ENCODE peak calls at places on chromosome 13, in five cellular contexts. S is heart right ventricle, G is activated B cell treated with CpG ODN at 0.5 μM for 24 hours, H is astrocyte of the spinal cord, P is IMR-90. U is an unnamed sample.

GRCh38 chr13:28544026-28544425 is 49.1 kb upstream of the FLT1 start:
- DNase-seq in S (no peak), G (no peak), H (no peak), P (no peak), U (no peak)

GRCh38 chr13:21033224-21033855 is 28.0 kb downstream of the LATS2 start:
- DNase-seq in S (no peak), G (no peak), H (peak), P (no peak), U (no peak)

GRCh38 chr13:72412481-72412880 is 314.9 kb downstream of the MZT1 start:
- DNase-seq in S (no peak), G (no peak), H (no peak), P (no peak), U (no peak)

GRCh38 chr13:90717451-90717936 is 630.0 kb upstream of the MIR17HG start:
- DNase-seq in S (no peak), G (no peak), H (peak), P (peak), U (no peak)

GRCh38 chr13:30108216-30108912 is 199.0 kb downstream of the KATNAL1 start:
- DNase-seq in S (no peak), G (no peak), H (no peak), P (no peak), U (no peak)

GRCh38 chr13:87527036-87527435 is 144.1 kb upstream of the SLITRK5 start:
- DNase-seq in S (no peak), G (no peak), H (no peak), P (no peak), U (no peak)

GRCh38 chr13:99422556-99423220 is 78.6 kb upstream of the TM9SF2 start:
- DNase-seq in S (no peak), G (no peak), H (no peak), P (no peak), U (no peak)

GRCh38 chr13:73898899-73899298 is 235.3 kb downstream of the KLF12 start:
- DNase-seq in S (no peak), G (no peak), H (no peak), P (no peak), U (no peak)

GRCh38 chr13:35499131-35500051 is 22.9 kb upstream of the MAB21L1 start:
- DNase-seq in S (no peak), G (no peak), H (no peak), P (no peak), U (no peak)

GRCh38 chr13:96141032-96141431 is 51.1 kb downstream of the HS6ST3 start:
- DNase-seq in S (no peak), G (no peak), H (peak), P (peak), U (no peak)

GRCh38 chr13:98429531-98429930 is 147.4 kb downstream of the STK24 start:
- DNase-seq in S (no peak), G (no peak), H (no peak), P (no peak), U (no peak)

GRCh38 chr13:102847272-102848234 is 1.7 kb downstream of the ERCC5 start:
- DNase-seq in S (no peak), G (no peak), H (peak), P (peak), U (no peak)

GRCh38 chr13:113621046-113621445 is 36.5 kb downstream of the TFDP1 start:
- DNase-seq in S (no peak), G (no peak), H (no peak), P (no peak), U (no peak)

GRCh38 chr13:75331792-75332349 is 150.1 kb downstream of the TBC1D4 start:
- DNase-seq in S (no peak), G (no peak), H (no peak), P (no peak), U (no peak)

GRCh38 chr13:40026741-40027140 is 371.3 kb downstream of the COG6 start:
- DNase-seq in S (no peak), G (no peak), H (no peak), P (no peak), U (peak)

GRCh38 chr13:40445557-40445990 is 220.9 kb downstream of the FOXO1 start:
- DNase-seq in S (peak), G (peak), H (peak), P (no peak), U (peak)

GRCh38 chr13:98595134-98595533 is 18.2 kb upstream of the STK24 start:
- DNase-seq in S (no peak), G (no peak), H (no peak), P (no peak), U (no peak)

GRCh38 chr13:23427342-23428182 is 5.9 kb downstream of the SACS start:
- DNase-seq in S (no peak), G (no peak), H (peak), P (peak), U (no peak)

GRCh38 chr13:40345149-40345514 is 321.3 kb downstream of the FOXO1 start:
- DNase-seq in S (no peak), G (no peak), H (no peak), P (no peak), U (no peak)

GRCh38 chr13:83085186-83085900 is 796.9 kb downstream of the SLITRK1 start:
- DNase-seq in S (no peak), G (no peak), H (peak), P (peak), U (no peak)

GRCh38 chr13:33125821-33126570 is 109.8 kb downstream of the KL start:
- DNase-seq in S (peak), G (no peak), H (peak), P (peak), U (no peak)

GRCh38 chr13:90485441-90485840 is 862.0 kb upstream of the MIR17HG start:
- DNase-seq in S (no peak), G (no peak), H (peak), P (peak), U (no peak)

GRCh38 chr13:106612688-106613087 is 44.8 kb upstream of the ARGLU1 start:
- DNase-seq in S (peak), G (no peak), H (no peak), P (peak), U (no peak)

GRCh38 chr13:113405481-113406300 is 41.8 kb upstream of the GRTP1 start:
- DNase-seq in S (no peak), G (no peak), H (no peak), P (no peak), U (no peak)

GRCh38 chr13:73212482-73212881 is 153.7 kb downstream of the KLF5 start:
- DNase-seq in S (no peak), G (no peak), H (no peak), P (no peak), U (no peak)

GRCh38 chr13:42073683-42074082 is 25.2 kb downstream of the DGKH start:
- DNase-seq in S (no peak), G (no peak), H (no peak), P (no peak), U (no peak)

GRCh38 chr13:108448891-108449290 is 179.4 kb downstream of the TNFSF13B start:
- DNase-seq in S (no peak), G (no peak), H (no peak), P (no peak), U (no peak)

GRCh38 chr13:26946675-26947342 is 186.2 kb upstream of the GPR12 start:
- DNase-seq in S (no peak), G (no peak), H (peak), P (peak), U (peak)
- TF ChIP-seq CTCF in S (peak), G (no peak), H (peak), P (peak), U (peak)

DNA sequence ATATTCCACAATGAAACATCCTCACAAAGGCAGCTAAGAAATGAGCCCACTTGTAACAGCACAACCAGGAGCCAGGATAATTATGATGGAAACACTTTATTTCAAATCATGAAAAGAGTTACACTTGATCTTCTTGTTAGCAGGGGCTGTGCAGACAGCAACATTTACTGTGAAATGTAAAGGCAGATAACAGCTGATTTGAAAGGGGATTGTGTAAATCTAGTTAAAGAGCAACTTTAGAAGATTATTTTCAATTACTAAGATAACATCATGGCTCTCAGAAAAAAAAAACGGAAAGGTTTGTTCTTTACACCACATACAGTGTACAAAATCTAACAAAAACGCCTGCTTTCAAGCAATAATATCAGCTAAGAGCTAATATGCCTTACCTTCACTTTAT is 22.4 kb downstream of the ENOX1 start:
- DNase-seq in S (no peak), G (no peak), H (no peak), P (no peak), U (no peak)
- TF ChIP-seq CTCF in S (no peak), G (no peak), H (no peak), P (no peak), U (no peak)

GRCh38 chr13:47594833-47595232 is 406.2 kb downstream of the SUCLA2 start:
- DNase-seq in S (no peak), G (no peak), H (no peak), P (peak), U (no peak)
- TF ChIP-seq CTCF in S (no peak), G (no peak), H (peak), P (no peak), U (no peak)

GRCh38 chr13:31166591-31166990 is 4.9 kb upstream of the HSPH1 start:
- DNase-seq in S (no peak), G (no peak), H (no peak), P (peak), U (no peak)

GRCh38 chr13:31162151-31163008 is 676 bp upstream of the HSPH1 start:
- DNase-seq in S (peak), G (no peak), H (peak), P (peak), U (peak)

GRCh38 chr13:31160857-31161582 is 684 bp downstream of the HSPH1 start:
- DNase-seq in S (peak), G (peak), H (peak), P (peak), U (peak)

GRCh38 chr13:31159306-31159705 is 2.4 kb downstream of the HSPH1 start:
- DNase-seq in S (no peak), G (no peak), H (no peak), P (peak), U (no peak)

DNA sequence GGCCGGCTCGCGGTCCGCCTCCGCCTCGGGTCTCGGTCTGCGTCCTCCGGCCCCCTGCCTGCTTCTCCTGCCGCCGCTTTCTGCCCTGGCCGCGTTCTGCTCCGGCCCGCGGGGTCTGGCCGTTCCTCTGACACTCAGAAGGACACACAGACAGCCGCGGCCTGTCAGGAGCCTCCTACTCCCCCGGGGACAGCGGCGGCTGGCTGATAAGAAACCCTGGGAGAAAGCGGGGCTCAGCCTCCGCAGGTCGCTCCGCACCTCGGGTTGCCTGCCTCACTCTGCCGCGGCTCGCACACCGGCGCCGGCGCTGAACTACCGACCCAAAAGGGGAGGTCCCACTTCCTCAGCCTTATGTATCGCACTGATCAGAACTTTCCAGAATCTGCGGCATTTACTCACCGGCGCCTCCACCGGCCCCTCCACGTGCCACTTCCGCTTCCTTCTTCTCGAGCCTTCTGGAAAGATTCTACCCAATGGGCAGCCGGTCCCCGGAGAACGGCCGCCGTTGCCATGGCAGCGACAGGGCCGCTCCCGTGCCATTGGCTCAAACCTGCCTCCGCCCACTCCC is at the start of gene HSPH1:
- DNase-seq in S (peak), G (peak), H (peak), P (peak), U (peak)
- TF ChIP-seq CTCF in S (peak), G (no peak), H (peak), P (peak), U (peak)

DNA sequence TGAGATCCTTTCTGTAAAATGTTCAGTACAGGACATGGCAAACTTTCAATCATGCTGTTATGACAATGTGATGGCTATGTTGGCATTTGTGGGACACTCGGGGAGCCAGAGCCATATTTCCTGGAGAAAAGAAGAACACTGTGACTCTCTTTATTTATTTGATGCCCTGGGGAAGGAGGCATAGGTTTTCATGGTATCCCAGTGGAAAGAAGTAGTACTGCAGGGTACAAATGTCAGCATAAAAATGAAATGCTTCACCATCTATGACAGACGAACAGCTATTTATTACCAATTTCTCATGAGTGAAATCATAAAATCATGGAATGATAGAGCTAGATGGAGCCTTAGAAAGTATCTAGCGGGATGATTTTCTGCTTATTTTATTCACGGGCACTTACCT is 217.1 kb downstream of the COL4A1 start:
- DNase-seq in S (no peak), G (no peak), H (no peak), P (no peak), U (no peak)
- TF ChIP-seq CTCF in S (peak), G (no peak), H (peak), P (peak), U (no peak)

GRCh38 chr13:111344471-111345191 is 24.2 kb downstream of the TEX29 start:
- DNase-seq in S (no peak), G (no peak), H (peak), P (peak), U (no peak)
- TF ChIP-seq CTCF in S (no peak), G (no peak), H (peak), P (peak), U (no peak)

GRCh38 chr13:101579291-101579802 is 126.9 kb downstream of the ITGBL1 start:
- DNase-seq in S (no peak), G (no peak), H (peak), P (peak), U (no peak)
- TF ChIP-seq CTCF in S (no peak), G (no peak), H (no peak), P (no peak), U (no peak)

GRCh38 chr13:48733739-48734329 is 80.1 kb downstream of the CYSLTR2 start:
- DNase-seq in S (no peak), G (no peak), H (no peak), P (no peak), U (no peak)

GRCh38 chr13:48728876-48729275 is 75.1 kb downstream of the CYSLTR2 start:
- DNase-seq in S (no peak), G (no peak), H (no peak), P (no peak), U (no peak)

GRCh38 chr13:48728226-48728625 is 74.5 kb downstream of the CYSLTR2 start:
- DNase-seq in S (no peak), G (no peak), H (no peak), P (no peak), U (no peak)

GRCh38 chr13:48731957-48732569 is 78.3 kb downstream of the CYSLTR2 start:
- DNase-seq in S (peak), G (peak), H (no peak), P (no peak), U (peak)

GRCh38 chr13:48730971-48731658 is 77.4 kb downstream of the CYSLTR2 start:
- DNase-seq in S (no peak), G (no peak), H (peak), P (peak), U (no peak)
- TF ChIP-seq CTCF in S (no peak), G (no peak), H (no peak), P (no peak), U (no peak)

U was measured in GM10248.